ENCODE peak calls at places on chromosome 13, in ten cellular contexts. U, X, J, W, C, K, G, L, A and B are unnamed samples.

GRCh38 chr13:36251528-36251927 is 37.2 kb upstream of the SOHLH2 start:
- DNase-seq in U (no peak), X (no peak), J (no peak), W (no peak), C (peak), K (no peak), G (no peak), L (no peak), A (no peak), B (no peak)

GRCh38 chr13:31476266-31476665 is 263.1 kb upstream of the RXFP2 start:
- DNase-seq in U (peak), X (no peak), J (peak), W (no peak), C (peak), K (no peak), G (no peak), L (no peak), A (no peak), B (no peak)

GRCh38 chr13:28034256-28034655 is 45.8 kb upstream of the URAD start:
- DNase-seq in U (no peak), X (no peak), J (no peak), W (no peak), C (no peak), K (no peak), G (no peak), L (no peak), A (no peak), B (no peak)

GRCh38 chr13:28854657-28855056 is 34.5 kb downstream of the MTUS2 start:
- DNase-seq in U (peak), X (no peak), J (no peak), W (no peak), C (no peak), K (no peak), G (no peak), L (no peak), A (no peak), B (no peak)

GRCh38 chr13:20353973-20354372 is 121.9 kb upstream of the GJB6 start:
- DNase-seq in U (no peak), X (no peak), J (no peak), W (no peak), C (peak), K (no peak), G (no peak), L (no peak), A (no peak), B (no peak)

GRCh38 chr13:47291116-47291656 is 394.3 kb upstream of the HTR2A start:
- DNase-seq in U (no peak), X (no peak), J (peak), W (no peak), C (no peak), K (no peak), G (no peak), L (no peak), A (no peak), B (no peak)

GRCh38 chr13:74479124-74479523 is 344.9 kb upstream of the KLF12 start:
- DNase-seq in U (no peak), X (no peak), J (no peak), W (no peak), C (no peak), K (no peak), G (no peak), L (no peak), A (no peak), B (no peak)

GRCh38 chr13:77896977-77897376 is 21.7 kb downstream of the EDNRB start:
- DNase-seq in U (no peak), X (no peak), J (no peak), W (no peak), C (no peak), K (no peak), G (no peak), L (no peak), A (no peak), B (no peak)

GRCh38 chr13:85771856-85772255 is 27.4 kb downstream of the SLITRK6 start:
- DNase-seq in U (no peak), X (no peak), J (no peak), W (no peak), C (no peak), K (no peak), G (no peak), L (no peak), A (no peak), B (no peak)

GRCh38 chr13:114148521-114148855 is 16.1 kb upstream of the RASA3 start:
- DNase-seq in U (no peak), X (peak), J (no peak), W (no peak), C (no peak), K (peak), G (no peak), L (no peak), A (no peak), B (no peak)

GRCh38 chr13:44739539-44739938 is 163.4 kb upstream of the TSC22D1 start:
- DNase-seq in U (no peak), X (no peak), J (no peak), W (no peak), C (peak), K (no peak), G (no peak), L (no peak), A (no peak), B (no peak)

GRCh38 chr13:49062297-49062896 is 86.7 kb downstream of the FNDC3A start:
- DNase-seq in U (no peak), X (no peak), J (no peak), W (no peak), C (no peak), K (no peak), G (no peak), L (no peak), A (no peak), B (no peak)

GRCh38 chr13:93603043-93603442 is 376.4 kb downstream of the GPC6 start:
- DNase-seq in U (peak), X (no peak), J (no peak), W (no peak), C (peak), K (no peak), G (no peak), L (no peak), A (no peak), B (peak)

GRCh38 chr13:28568286-28568685 is 73.4 kb upstream of the FLT1 start:
- DNase-seq in U (no peak), X (peak), J (peak), W (peak), C (peak), K (peak), G (peak), L (no peak), A (peak), B (no peak)

GRCh38 chr13:97222934-97223710 is 989 bp downstream of the MBNL2 start:
- DNase-seq in U (peak), X (no peak), J (no peak), W (no peak), C (no peak), K (no peak), G (no peak), L (no peak), A (no peak), B (peak)

GRCh38 chr13:37657134-37657533 is 58.6 kb upstream of the POSTN start:
- DNase-seq in U (no peak), X (no peak), J (no peak), W (no peak), C (peak), K (no peak), G (no peak), L (no peak), A (no peak), B (peak)

GRCh38 chr13:26340812-26341211 is 86.9 kb downstream of the CDK8 start:
- DNase-seq in U (no peak), X (no peak), J (no peak), W (no peak), C (no peak), K (no peak), G (no peak), L (no peak), A (no peak), B (no peak)

GRCh38 chr13:47859129-47859528 is 141.9 kb downstream of the SUCLA2 start:
- DNase-seq in U (peak), X (no peak), J (no peak), W (no peak), C (no peak), K (no peak), G (no peak), L (no peak), A (no peak), B (no peak)

GRCh38 chr13:43908156-43909126 is 28.7 kb downstream of the LACC1 start:
- DNase-seq in U (peak), X (no peak), J (peak), W (no peak), C (peak), K (no peak), G (no peak), L (no peak), A (no peak), B (peak)

GRCh38 chr13:97221989-97222700 is at the start of gene MBNL2:
- DNase-seq in U (peak), X (peak), J (peak), W (peak), C (peak), K (peak), G (peak), L (peak), A (peak), B (peak)

GRCh38 chr13:98496239-98496668 is 80.7 kb downstream of the STK24 start:
- DNase-seq in U (no peak), X (no peak), J (no peak), W (peak), C (peak), K (peak), G (no peak), L (peak), A (peak), B (no peak)

GRCh38 chr13:69524459-69525155 is 583.0 kb upstream of the ATXN8OS start:
- DNase-seq in U (peak), X (no peak), J (no peak), W (no peak), C (peak), K (no peak), G (no peak), L (no peak), A (no peak), B (peak)
- TF ChIP-seq CTCF in U (peak), X (no peak), J (peak), W (no peak), C (no peak), K (no peak), G (peak), L (no peak), A (no peak), B (no peak)

GRCh38 chr13:23161176-23161825 is 19.5 kb upstream of the SGCG start:
- DNase-seq in U (no peak), X (no peak), J (no peak), W (no peak), C (peak), K (no peak), G (no peak), L (no peak), A (no peak), B (no peak)

GRCh38 chr13:23159205-23159586 is 21.6 kb upstream of the SGCG start:
- DNase-seq in U (peak), X (no peak), J (peak), W (peak), C (peak), K (no peak), G (peak), L (peak), A (peak), B (no peak)

GRCh38 chr13:23159587-23160240 is 21.1 kb upstream of the SGCG start:
- DNase-seq in U (peak), X (no peak), J (no peak), W (no peak), C (no peak), K (no peak), G (no peak), L (no peak), A (no peak), B (no peak)

DNA sequence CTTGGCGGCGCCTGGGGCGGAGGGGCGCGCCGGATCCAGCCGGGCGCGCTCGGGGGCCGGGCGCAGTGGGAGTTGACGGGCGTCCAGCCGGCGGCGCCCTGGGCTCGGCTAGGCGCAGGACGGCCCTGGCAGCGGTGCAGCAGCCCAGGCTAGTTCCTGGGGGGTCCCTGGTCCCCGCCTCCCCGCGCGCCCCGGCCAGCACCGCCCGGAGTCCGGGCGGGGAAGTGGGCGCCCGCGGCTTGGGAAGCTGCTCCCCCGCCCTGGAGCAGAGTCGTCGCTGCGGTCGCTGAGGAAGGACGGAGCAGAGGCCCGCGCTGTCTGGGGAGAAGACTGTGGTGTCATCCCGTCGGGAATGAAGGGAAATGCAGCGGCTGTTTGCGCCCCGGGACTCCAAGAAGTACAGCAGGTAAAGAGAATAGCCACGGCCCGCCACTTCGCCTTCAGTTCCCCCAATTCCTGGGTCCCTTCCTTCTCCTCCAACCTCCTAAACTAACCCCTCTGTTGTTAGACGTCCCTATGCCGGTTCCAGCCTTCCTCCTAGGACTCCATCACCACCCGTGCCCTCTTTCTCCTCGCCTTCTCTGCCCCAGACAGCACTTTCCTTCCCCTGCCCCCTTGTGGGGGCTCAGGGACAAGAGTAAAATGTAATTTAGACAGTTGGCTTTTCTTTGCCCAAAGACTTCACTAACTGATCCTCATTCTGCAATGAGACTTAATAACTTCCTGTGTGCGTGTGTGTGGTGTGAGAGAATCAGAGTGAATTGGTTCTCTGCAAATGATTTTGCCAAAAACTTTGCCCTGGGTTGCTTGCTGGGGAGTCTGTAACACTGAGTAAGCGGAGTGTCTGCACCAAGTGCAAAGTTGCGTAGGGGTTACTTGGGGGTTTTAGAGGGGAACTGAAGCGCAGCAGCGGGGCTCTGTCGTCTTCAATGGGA is 20.3 kb upstream of the SGCG start:
- DNase-seq in U (peak), X (no peak), J (peak), W (no peak), C (peak), K (no peak), G (no peak), L (no peak), A (no peak), B (no peak)
- H3K4me3 ChIP-seq in U (peak), X (no peak), J (peak), W (peak), C (no peak), K (peak), G (peak), L (peak), A (peak), B (peak)

GRCh38 chr13:113086991-113087922 is 18.3 kb upstream of the F7 start:
- DNase-seq in U (no peak), X (no peak), J (no peak), W (no peak), C (no peak), K (no peak), G (peak), L (no peak), A (peak), B (no peak)

GRCh38 chr13:113084094-113084942 is 21.3 kb upstream of the F7 start:
- DNase-seq in U (peak), X (no peak), J (no peak), W (no peak), C (no peak), K (no peak), G (no peak), L (no peak), A (peak), B (no peak)

GRCh38 chr13:113084943-113085540 is 20.5 kb upstream of the F7 start:
- DNase-seq in U (no peak), X (no peak), J (no peak), W (no peak), C (no peak), K (no peak), G (no peak), L (no peak), A (peak), B (no peak)

GRCh38 chr13:113087923-113088690 is 17.5 kb upstream of the F7 start:
- DNase-seq in U (no peak), X (no peak), J (no peak), W (no peak), C (no peak), K (no peak), G (peak), L (no peak), A (peak), B (no peak)

GRCh38 chr13:113086031-113086750 is 19.4 kb upstream of the F7 start:
- DNase-seq in U (peak), X (no peak), J (no peak), W (no peak), C (no peak), K (no peak), G (no peak), L (no peak), A (peak), B (no peak)
- TF ChIP-seq CTCF in U (peak), X (no peak), J (peak), W (no peak), C (no peak), K (no peak), G (no peak), L (no peak), A (no peak), B (no peak)

GRCh38 chr13:109783447-109783814 is 3.0 kb downstream of the IRS2 start:
- DNase-seq in U (peak), X (peak), J (no peak), W (no peak), C (no peak), K (no peak), G (no peak), L (no peak), A (peak), B (no peak)

GRCh38 chr13:109784590-109785140 is 1.7 kb downstream of the IRS2 start:
- DNase-seq in U (peak), X (peak), J (peak), W (peak), C (peak), K (peak), G (peak), L (peak), A (peak), B (no peak)

GRCh38 chr13:109785141-109785891 is 1.1 kb downstream of the IRS2 start:
- DNase-seq in U (peak), X (peak), J (peak), W (peak), C (peak), K (peak), G (peak), L (peak), A (peak), B (no peak)

GRCh38 chr13:109782823-109783411 is 3.5 kb downstream of the IRS2 start:
- DNase-seq in U (no peak), X (no peak), J (no peak), W (no peak), C (no peak), K (no peak), G (no peak), L (no peak), A (no peak), B (no peak)

GRCh38 chr13:109783815-109784589 is 2.4 kb downstream of the IRS2 start:
- DNase-seq in U (peak), X (peak), J (no peak), W (no peak), C (no peak), K (no peak), G (no peak), L (no peak), A (peak), B (no peak)
- H3K4me3 ChIP-seq in U (peak), X (no peak), J (peak), W (peak), C (no peak), K (peak), G (peak), L (peak), A (peak), B (peak)

GRCh38 chr13:71218960-71219359 is 648.0 kb downstream of the DACH1 start:
- DNase-seq in U (peak), X (no peak), J (peak), W (no peak), C (no peak), K (no peak), G (no peak), L (no peak), A (no peak), B (no peak)
- TF ChIP-seq CTCF in U (peak), X (no peak), J (no peak), W (no peak), C (no peak), K (no peak), G (peak), L (no peak), A (no peak), B (peak)